ENCODE peak calls at places on chromosomes 13 and 19, in four cellular contexts. J is fibroblast of lung, D is neuronal stem cell, R is neural progenitor cell. G is an unnamed sample.

GRCh38 chr19:39365531-39365930 is 23.3 kb downstream of the SAMD4B start:
- DNase-seq in J (no peak), D (no peak), R (no peak), G (no peak)

GRCh38 chr13:44918323-44919102 is 70.8 kb downstream of the NUFIP1 start:
- DNase-seq in R (peak), J (peak), D (no peak), G (peak)

GRCh38 chr19:6012416-6013170 is 34.7 kb upstream of the RANBP3 start:
- DNase-seq in J (no peak), D (no peak), R (no peak), G (no peak)

GRCh38 chr19:6417713-6418561 is 6.7 kb downstream of the KHSRP start:
- DNase-seq in J (peak), D (no peak), R (peak), G (peak)

GRCh38 chr13:106118050-106118449 is 417.4 kb downstream of the EFNB2 start:
- DNase-seq in D (no peak), J (peak), R (no peak), G (no peak)

GRCh38 chr13:32384702-32385101 is 43.2 kb downstream of the N4BP2L1 start:
- DNase-seq in D (no peak), J (no peak), R (no peak), G (no peak)

GRCh38 chr13:111460548-111461444 is 140.4 kb downstream of the TEX29 start:
- DNase-seq in R (peak), J (peak), D (no peak), G (peak)

GRCh38 chr19:42114412-42114811 is 17.8 kb downstream of the POU2F2 start:
- DNase-seq in D (no peak), J (no peak), R (no peak), G (peak)

GRCh38 chr19:8526345-8527062 is 12.5 kb upstream of the ZNF414 start:
- DNase-seq in R (peak), D (peak), J (peak), G (peak)

GRCh38 chr19:16197622-16198362 is at the start of gene AP1M1:
- DNase-seq in J (peak), D (peak), R (peak), G (peak)

GRCh38 chr19:16200038-16200775 is 2.5 kb downstream of the AP1M1 start:
- DNase-seq in R (no peak), J (no peak), D (no peak), G (peak)

GRCh38 chr19:16198363-16198636 is 589 bp downstream of the AP1M1 start:
- DNase-seq in R (no peak), D (no peak), J (no peak), G (no peak)

GRCh38 chr19:16200776-16201391 is 3.2 kb downstream of the AP1M1 start:
- DNase-seq in J (no peak), D (no peak), R (no peak), G (no peak)

GRCh38 chr19:16199275-16199932 is 1.7 kb downstream of the AP1M1 start:
- DNase-seq in D (no peak), J (no peak), R (no peak), G (no peak)
- H3K27ac ChIP-seq in D (no peak), J (peak), R (no peak), G (no peak)

GRCh38 chr13:76723551-76724232 is 162.5 kb downstream of the KCTD12 start:
- DNase-seq in D (no peak), R (peak), J (peak), G (peak)
- H3K4me2 ChIP-seq in D (no peak), R (no peak), J (peak), G (no peak)

GRCh38 chr19:29724741-29725140 is 9.7 kb upstream of the C19orf12 start:
- DNase-seq in J (no peak), R (no peak), D (no peak), G (peak)

GRCh38 chr19:29727906-29728305 is 12.8 kb upstream of the C19orf12 start:
- DNase-seq in D (no peak), J (no peak), R (no peak), G (no peak)

DNA sequence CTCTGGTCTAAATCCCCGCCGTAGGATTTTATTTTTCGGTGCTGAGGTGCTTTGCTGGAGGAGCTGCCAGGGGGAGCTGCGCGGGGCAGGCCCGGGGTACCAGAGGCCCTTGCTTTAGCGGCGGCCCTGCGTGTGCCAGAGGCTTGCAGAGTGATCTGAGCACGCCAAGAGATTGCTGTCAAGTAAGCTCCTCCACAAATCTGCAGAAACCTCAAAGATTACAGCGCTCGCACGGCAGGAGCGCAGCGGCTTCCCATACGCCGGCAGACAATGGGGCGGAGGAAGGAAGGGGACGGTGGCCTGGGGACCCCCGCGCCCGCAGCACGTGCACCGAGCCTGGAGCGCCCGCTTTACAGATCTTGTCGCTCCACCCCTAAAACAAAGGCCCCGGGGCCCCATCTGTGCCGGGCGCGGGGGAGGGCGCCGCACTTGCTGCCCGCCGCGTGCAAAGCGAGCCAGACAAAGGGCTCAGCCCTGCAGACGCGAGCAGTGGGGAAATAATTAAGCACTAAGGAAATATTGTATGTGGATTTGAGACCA is 9.1 kb upstream of the C19orf12 start:
- DNase-seq in J (peak), R (peak), D (peak), G (peak)
- H3K27ac ChIP-seq in J (no peak), R (no peak), D (peak), G (no peak)

GRCh38 chr13:27482996-27483395 is 32.6 kb upstream of the MTIF3 start:
- DNase-seq in R (no peak), D (no peak), J (no peak), G (no peak)
- H3K4me2 ChIP-seq in R (no peak), D (no peak), J (no peak), G (no peak)

GRCh38 chr13:21399741-21400140 is 59.4 kb downstream of the ZDHHC20 start:
- DNase-seq in R (no peak), J (peak), D (no peak), G (no peak)
- H3K27ac ChIP-seq in R (no peak), J (no peak), D (no peak), G (no peak)

G was measured in GM23338.